ENCODE peak calls at places on chromosomes 7 and 10, in nine cellular contexts. E is breast epithelium; J is effector CD4-positive, alpha-beta T cell; D is esophagus squamous epithelium; O is NB4; R is iPS-NIHi11; Z is stimulated activated naive B cell treated with anti-CD40 and anti-IgM and Interleukin-4, amounts not matched to agents 10 μg/mL and 1 μg/mL and 100 μg/mL, for 72 hours; T is activated effector memory CD4-positive, alpha-beta T cell treated with anti-CD3 and anti-CD28 coated beads, Interleukin-2, amount 50 U/mL, for 16 hours; W is stimulated activated CD4-positive, alpha-beta T cell treated with anti-CD3 and anti-CD28 coated beads, Interleukin-12 subunit alpha, Interleukin-12 subunit beta, amount 100 ng/mL, for 4 hours. V is an unnamed sample.

GRCh38 chr7:92115821-92116220 is 18.5 kb downstream of the CYP51A1 start:
- DNase-seq in E (no peak), J (no peak), D (no peak), O (no peak), R (no peak), Z (no peak), T (no peak), W (no peak), V (no peak)

GRCh38 chr7:148584154-148584827 is 6.3 kb upstream of the C7orf33 start:
- DNase-seq in E (no peak), J (no peak), D (no peak), O (no peak), R (no peak), Z (peak), T (no peak), W (no peak), V (no peak)

GRCh38 chr7:70776627-70777101 is 355.3 kb upstream of the GALNT17 start:
- DNase-seq in E (no peak), J (no peak), D (no peak), O (peak), R (no peak), Z (no peak), T (peak), W (no peak), V (no peak)

GRCh38 chr7:104231054-104232046 is 23.5 kb upstream of the ORC5 start:
- DNase-seq in E (no peak), J (peak), D (no peak), O (peak), R (peak), Z (peak), T (peak), W (no peak), V (no peak)

GRCh38 chr10:59011972-59012632 is 164.3 kb upstream of the PHYHIPL start:
- DNase-seq in E (no peak), J (no peak), D (no peak), O (no peak), R (no peak), Z (no peak), T (no peak), W (no peak), V (no peak)

GRCh38 chr10:21751341-21752310 is 217.6 kb downstream of the MLLT10 start:
- DNase-seq in E (no peak), J (no peak), D (no peak), O (no peak), R (peak), Z (no peak), T (no peak), W (no peak), V (no peak)

GRCh38 chr10:34711500-34711899 is 103.6 kb downstream of the PARD3 start:
- DNase-seq in E (no peak), J (no peak), D (no peak), O (no peak), R (no peak), Z (no peak), T (no peak), W (no peak), V (no peak)

GRCh38 chr7:82760092-82760491 is 316.5 kb upstream of the CACNA2D1 start:
- DNase-seq in E (no peak), J (no peak), D (no peak), O (no peak), R (peak), Z (no peak), T (no peak), W (no peak), V (no peak)

GRCh38 chr10:61028861-61029361 is 84.9 kb upstream of the RHOBTB1 start:
- DNase-seq in E (no peak), J (no peak), D (no peak), O (no peak), R (no peak), Z (no peak), T (no peak), W (no peak), V (no peak)

GRCh38 chr7:5692845-5693278 is 88.6 kb downstream of the RNF216 start:
- DNase-seq in E (no peak), J (no peak), D (no peak), O (no peak), R (no peak), Z (no peak), T (no peak), W (no peak), V (no peak)

GRCh38 chr7:137772748-137773147 is 74.0 kb downstream of the DGKI start:
- DNase-seq in E (no peak), J (no peak), D (no peak), O (peak), R (no peak), Z (no peak), T (no peak), W (no peak), V (peak)

GRCh38 chr10:132371641-132372081 is 25.3 kb upstream of the PWWP2B start:
- DNase-seq in E (peak), J (no peak), D (no peak), O (peak), R (no peak), Z (no peak), T (no peak), W (no peak), V (no peak)

GRCh38 chr10:96585726-96586418 is 940 bp downstream of the TM9SF3 start:
- DNase-seq in E (no peak), J (no peak), D (no peak), O (peak), R (peak), Z (no peak), T (no peak), W (no peak), V (no peak)

GRCh38 chr7:100485514-100485913 is 1.8 kb downstream of the NYAP1 start:
- DNase-seq in E (no peak), J (no peak), D (no peak), O (no peak), R (no peak), Z (no peak), T (no peak), W (no peak), V (no peak)

GRCh38 chr10:3099291-3100092 is 32.1 kb downstream of the PFKP start:
- DNase-seq in E (no peak), J (no peak), D (no peak), O (peak), R (no peak), Z (no peak), T (no peak), W (no peak), V (peak)

GRCh38 chr7:25478925-25479324 is 250.6 kb upstream of the NPVF start:
- DNase-seq in E (no peak), J (no peak), D (no peak), O (no peak), R (no peak), Z (no peak), T (no peak), W (no peak), V (no peak)

GRCh38 chr10:21720090-21720489 is 186.1 kb downstream of the MLLT10 start:
- DNase-seq in E (no peak), J (no peak), D (no peak), O (no peak), R (no peak), Z (no peak), T (no peak), W (no peak), V (peak)

V was measured in retinal pigment epithelial cell.